ENCODE peak calls at places on chromosomes 16 and 17, in nine cellular contexts. H, T, P, S, D, J, K, F and R are unnamed samples.

GRCh38 chr17:44971776-44972483 is 3.8 kb upstream of the C1QL1 start:
- DNase-seq in P (no peak), J (no peak), F (peak), D (peak), T (no peak), S (peak), K (no peak), H (no peak), R (no peak)

GRCh38 chr16:79599256-79599836 is 1.2 kb downstream of the MAF start:
- DNase-seq in S (peak), H (no peak), F (no peak), T (no peak), K (peak), J (peak), D (peak), P (peak), R (no peak)

GRCh38 chr17:75406222-75406615 is 741 bp upstream of the GRB2 start:
- DNase-seq in K (no peak), S (peak), F (no peak), D (no peak), H (no peak), J (no peak), T (no peak), P (no peak), R (no peak)

GRCh38 chr16:11635127-11635652 is 33.1 kb upstream of the SNN start:
- DNase-seq in S (no peak), P (no peak), H (no peak), T (no peak), J (no peak), K (no peak), F (no peak), D (no peak), R (no peak)

GRCh38 chr17:16491703-16492612 is at the start of gene LRRC75A:
- DNase-seq in D (peak), S (peak), F (peak), H (no peak), P (peak), T (peak), J (peak), K (peak), R (no peak)

GRCh38 chr16:49972280-49972679 is 52.7 kb upstream of the CNEP1R1 start:
- DNase-seq in T (no peak), K (peak), P (no peak), D (no peak), J (no peak), S (no peak), F (no peak), H (no peak), R (no peak)

GRCh38 chr16:2210386-2211365 is at the start of gene BRICD5:
- DNase-seq in H (no peak), S (no peak), F (no peak), T (no peak), K (no peak), D (no peak), J (peak), P (no peak), R (no peak)

GRCh38 chr16:85528528-85529387 is 84.4 kb upstream of the GSE1 start:
- DNase-seq in P (peak), T (no peak), K (no peak), F (no peak), J (no peak), H (no peak), D (peak), S (peak), R (no peak)

GRCh38 chr17:12979826-12980500 is 37.9 kb downstream of the ELAC2 start:
- DNase-seq in J (no peak), S (no peak), P (no peak), H (no peak), F (no peak), K (no peak), D (no peak), T (no peak), R (no peak)